ENCODE peak calls at places on chromosomes 12 and 14, in eight cellular contexts. One of them, this sample, is unnamed.

GRCh38 chr12:124679533-124680371 is 112.3 kb upstream of the NCOR2 start:
- DNase-seq in naive thymus-derived CD8-positive, alpha-beta T cell: no peak
- DNase-seq in WTC11: no peak
- DNase-seq in fibroblast of the conjunctiva: no peak
- DNase-seq in stimulated activated CD8-positive, alpha-beta memory T cell treated with anti-CD3 and anti-CD28 coated beads, Interleukin-12 subunit alpha, Interleukin-12 subunit beta, amount 100 ng/mL, for 4 hours: no peak
- DNase-seq in neural crest cell: no peak
- DNase-seq in T-helper 2 cell: no peak
- DNase-seq in A172: peak; percentile 54
- DNase-seq in this sample: no peak

GRCh38 chr12:39619316-39619659 is 315 bp downstream of the ABCD2 start:
- DNase-seq in stimulated activated CD8-positive, alpha-beta memory T cell treated with anti-CD3 and anti-CD28 coated beads, Interleukin-12 subunit alpha, Interleukin-12 subunit beta, amount 100 ng/mL, for 4 hours: peak; percentile 1
- DNase-seq in WTC11: no peak
- DNase-seq in A172: no peak
- DNase-seq in fibroblast of the conjunctiva: peak; percentile 3
- DNase-seq in T-helper 2 cell: no peak
- DNase-seq in naive thymus-derived CD8-positive, alpha-beta T cell: no peak
- DNase-seq in neural crest cell: no peak
- DNase-seq in this sample: no peak

GRCh38 chr14:28952707-28953106 is 186.1 kb downstream of the FOXG1 start:
- DNase-seq in fibroblast of the conjunctiva: no peak
- DNase-seq in stimulated activated CD8-positive, alpha-beta memory T cell treated with anti-CD3 and anti-CD28 coated beads, Interleukin-12 subunit alpha, Interleukin-12 subunit beta, amount 100 ng/mL, for 4 hours: no peak
- DNase-seq in A172: no peak
- DNase-seq in naive thymus-derived CD8-positive, alpha-beta T cell: no peak
- DNase-seq in T-helper 2 cell: no peak
- DNase-seq in neural crest cell: no peak
- DNase-seq in WTC11: no peak
- DNase-seq in this sample: no peak

GRCh38 chr12:130967631-130968030 is 13.9 kb downstream of the ADGRD1 start:
- DNase-seq in stimulated activated CD8-positive, alpha-beta memory T cell treated with anti-CD3 and anti-CD28 coated beads, Interleukin-12 subunit alpha, Interleukin-12 subunit beta, amount 100 ng/mL, for 4 hours: no peak
- DNase-seq in naive thymus-derived CD8-positive, alpha-beta T cell: no peak
- DNase-seq in T-helper 2 cell: no peak
- DNase-seq in A172: no peak
- DNase-seq in fibroblast of the conjunctiva: no peak
- DNase-seq in neural crest cell: no peak
- DNase-seq in WTC11: no peak
- DNase-seq in this sample: no peak

GRCh38 chr12:47222960-47223847 is 143.4 kb upstream of the AMIGO2 start:
- DNase-seq in A172: no peak
- DNase-seq in neural crest cell: no peak
- DNase-seq in T-helper 2 cell: no peak
- DNase-seq in naive thymus-derived CD8-positive, alpha-beta T cell: no peak
- DNase-seq in fibroblast of the conjunctiva: no peak
- DNase-seq in WTC11: peak; percentile 66
- DNase-seq in stimulated activated CD8-positive, alpha-beta memory T cell treated with anti-CD3 and anti-CD28 coated beads, Interleukin-12 subunit alpha, Interleukin-12 subunit beta, amount 100 ng/mL, for 4 hours: no peak
- DNase-seq in this sample: no peak

GRCh38 chr14:94047581-94047980 is 21.4 kb downstream of the OTUB2 start:
- DNase-seq in A172: no peak
- DNase-seq in fibroblast of the conjunctiva: no peak
- DNase-seq in T-helper 2 cell: no peak
- DNase-seq in WTC11: no peak
- DNase-seq in stimulated activated CD8-positive, alpha-beta memory T cell treated with anti-CD3 and anti-CD28 coated beads, Interleukin-12 subunit alpha, Interleukin-12 subunit beta, amount 100 ng/mL, for 4 hours: no peak
- DNase-seq in neural crest cell: no peak
- DNase-seq in naive thymus-derived CD8-positive, alpha-beta T cell: no peak
- DNase-seq in this sample: no peak

GRCh38 chr14:80587096-80587724 is 354.3 kb downstream of the CEP128 start:
- DNase-seq in WTC11: no peak
- DNase-seq in fibroblast of the conjunctiva: peak; percentile 34
- DNase-seq in A172: peak; percentile 39
- DNase-seq in T-helper 2 cell: no peak
- DNase-seq in neural crest cell: no peak
- DNase-seq in stimulated activated CD8-positive, alpha-beta memory T cell treated with anti-CD3 and anti-CD28 coated beads, Interleukin-12 subunit alpha, Interleukin-12 subunit beta, amount 100 ng/mL, for 4 hours: no peak
- DNase-seq in naive thymus-derived CD8-positive, alpha-beta T cell: peak; percentile 56
- DNase-seq in this sample: peak; percentile 11

GRCh38 chr12:129110575-129110974 is 257.3 kb downstream of the GLT1D1 start:
- DNase-seq in naive thymus-derived CD8-positive, alpha-beta T cell: no peak
- DNase-seq in WTC11: no peak
- DNase-seq in stimulated activated CD8-positive, alpha-beta memory T cell treated with anti-CD3 and anti-CD28 coated beads, Interleukin-12 subunit alpha, Interleukin-12 subunit beta, amount 100 ng/mL, for 4 hours: no peak
- DNase-seq in neural crest cell: no peak
- DNase-seq in T-helper 2 cell: no peak
- DNase-seq in fibroblast of the conjunctiva: no peak
- DNase-seq in A172: no peak
- DNase-seq in this sample: no peak

GRCh38 chr12:95998611-95999300 is 2.6 kb upstream of the HAL start:
- DNase-seq in T-helper 2 cell: peak; percentile 29
- DNase-seq in stimulated activated CD8-positive, alpha-beta memory T cell treated with anti-CD3 and anti-CD28 coated beads, Interleukin-12 subunit alpha, Interleukin-12 subunit beta, amount 100 ng/mL, for 4 hours: no peak
- DNase-seq in naive thymus-derived CD8-positive, alpha-beta T cell: peak; percentile 67
- DNase-seq in fibroblast of the conjunctiva: peak; percentile 47
- DNase-seq in A172: peak; percentile 60
- DNase-seq in WTC11: peak; percentile 32
- DNase-seq in neural crest cell: no peak
- DNase-seq in this sample: peak; percentile 59

GRCh38 chr12:123398177-123398916 is 14.4 kb downstream of the KMT5A start:
- DNase-seq in neural crest cell: no peak
- DNase-seq in A172: no peak
- DNase-seq in naive thymus-derived CD8-positive, alpha-beta T cell: no peak
- DNase-seq in stimulated activated CD8-positive, alpha-beta memory T cell treated with anti-CD3 and anti-CD28 coated beads, Interleukin-12 subunit alpha, Interleukin-12 subunit beta, amount 100 ng/mL, for 4 hours: no peak
- DNase-seq in WTC11: no peak
- DNase-seq in T-helper 2 cell: no peak
- DNase-seq in fibroblast of the conjunctiva: peak; percentile 85
- DNase-seq in this sample: no peak

GRCh38 chr12:101733166-101733565 is 6.1 kb downstream of the SYCP3 start:
- DNase-seq in fibroblast of the conjunctiva: no peak
- DNase-seq in naive thymus-derived CD8-positive, alpha-beta T cell: no peak
- DNase-seq in T-helper 2 cell: no peak
- DNase-seq in neural crest cell: no peak
- DNase-seq in WTC11: no peak
- DNase-seq in A172: no peak
- DNase-seq in stimulated activated CD8-positive, alpha-beta memory T cell treated with anti-CD3 and anti-CD28 coated beads, Interleukin-12 subunit alpha, Interleukin-12 subunit beta, amount 100 ng/mL, for 4 hours: no peak
- DNase-seq in this sample: no peak

GRCh38 chr14:30958555-30959407 is 66.7 kb upstream of the AP4S1 start:
- DNase-seq in naive thymus-derived CD8-positive, alpha-beta T cell: no peak
- DNase-seq in stimulated activated CD8-positive, alpha-beta memory T cell treated with anti-CD3 and anti-CD28 coated beads, Interleukin-12 subunit alpha, Interleukin-12 subunit beta, amount 100 ng/mL, for 4 hours: no peak
- DNase-seq in WTC11: no peak
- DNase-seq in T-helper 2 cell: no peak
- DNase-seq in fibroblast of the conjunctiva: no peak
- DNase-seq in A172: no peak
- DNase-seq in neural crest cell: no peak
- DNase-seq in this sample: no peak

GRCh38 chr12:132249747-132250478 is 79.5 kb downstream of the GALNT9 start:
- DNase-seq in A172: no peak
- DNase-seq in stimulated activated CD8-positive, alpha-beta memory T cell treated with anti-CD3 and anti-CD28 coated beads, Interleukin-12 subunit alpha, Interleukin-12 subunit beta, amount 100 ng/mL, for 4 hours: no peak
- DNase-seq in WTC11: no peak
- DNase-seq in naive thymus-derived CD8-positive, alpha-beta T cell: no peak
- DNase-seq in neural crest cell: no peak
- DNase-seq in fibroblast of the conjunctiva: no peak
- DNase-seq in T-helper 2 cell: no peak
- DNase-seq in this sample: no peak

GRCh38 chr12:87266305-87266704 is 762.9 kb downstream of the C12orf50 start:
- DNase-seq in neural crest cell: no peak
- DNase-seq in A172: no peak
- DNase-seq in WTC11: no peak
- DNase-seq in naive thymus-derived CD8-positive, alpha-beta T cell: no peak
- DNase-seq in fibroblast of the conjunctiva: no peak
- DNase-seq in stimulated activated CD8-positive, alpha-beta memory T cell treated with anti-CD3 and anti-CD28 coated beads, Interleukin-12 subunit alpha, Interleukin-12 subunit beta, amount 100 ng/mL, for 4 hours: no peak
- DNase-seq in T-helper 2 cell: no peak
- DNase-seq in this sample: no peak

GRCh38 chr14:74324945-74325361 is 22.2 kb upstream of the ABCD4 start:
- DNase-seq in A172: peak; percentile 8
- DNase-seq in stimulated activated CD8-positive, alpha-beta memory T cell treated with anti-CD3 and anti-CD28 coated beads, Interleukin-12 subunit alpha, Interleukin-12 subunit beta, amount 100 ng/mL, for 4 hours: no peak
- DNase-seq in WTC11: peak; percentile 24
- DNase-seq in fibroblast of the conjunctiva: peak; percentile 10
- DNase-seq in neural crest cell: peak; percentile 14
- DNase-seq in naive thymus-derived CD8-positive, alpha-beta T cell: no peak
- DNase-seq in T-helper 2 cell: no peak
- DNase-seq in this sample: no peak

GRCh38 chr14:85415015-85415712 is 114.8 kb upstream of the FLRT2 start:
- DNase-seq in fibroblast of the conjunctiva: peak; percentile 94
- DNase-seq in WTC11: peak; percentile 22
- DNase-seq in A172: peak; percentile 91
- DNase-seq in T-helper 2 cell: no peak
- DNase-seq in stimulated activated CD8-positive, alpha-beta memory T cell treated with anti-CD3 and anti-CD28 coated beads, Interleukin-12 subunit alpha, Interleukin-12 subunit beta, amount 100 ng/mL, for 4 hours: no peak
- DNase-seq in naive thymus-derived CD8-positive, alpha-beta T cell: no peak
- DNase-seq in neural crest cell: no peak
- DNase-seq in this sample: no peak

GRCh38 chr12:121678721-121679300 is 9.4 kb upstream of the MORN3 start:
- DNase-seq in T-helper 2 cell: no peak
- DNase-seq in WTC11: no peak
- DNase-seq in naive thymus-derived CD8-positive, alpha-beta T cell: no peak
- DNase-seq in A172: no peak
- DNase-seq in neural crest cell: no peak
- DNase-seq in fibroblast of the conjunctiva: no peak
- DNase-seq in stimulated activated CD8-positive, alpha-beta memory T cell treated with anti-CD3 and anti-CD28 coated beads, Interleukin-12 subunit alpha, Interleukin-12 subunit beta, amount 100 ng/mL, for 4 hours: no peak
- DNase-seq in this sample: peak; percentile 18

GRCh38 chr14:96285667-96286066 is 29.7 kb downstream of the BDKRB1 start:
- DNase-seq in WTC11: no peak
- DNase-seq in A172: peak; percentile 57
- DNase-seq in naive thymus-derived CD8-positive, alpha-beta T cell: no peak
- DNase-seq in stimulated activated CD8-positive, alpha-beta memory T cell treated with anti-CD3 and anti-CD28 coated beads, Interleukin-12 subunit alpha, Interleukin-12 subunit beta, amount 100 ng/mL, for 4 hours: no peak
- DNase-seq in T-helper 2 cell: no peak
- DNase-seq in fibroblast of the conjunctiva: no peak
- DNase-seq in neural crest cell: no peak
- DNase-seq in this sample: no peak

GRCh38 chr12:67062193-67062592 is 207.0 kb upstream of the CAND1 start:
- DNase-seq in A172: no peak
- DNase-seq in fibroblast of the conjunctiva: no peak
- DNase-seq in neural crest cell: no peak
- DNase-seq in naive thymus-derived CD8-positive, alpha-beta T cell: no peak
- DNase-seq in WTC11: no peak
- DNase-seq in T-helper 2 cell: no peak
- DNase-seq in stimulated activated CD8-positive, alpha-beta memory T cell treated with anti-CD3 and anti-CD28 coated beads, Interleukin-12 subunit alpha, Interleukin-12 subunit beta, amount 100 ng/mL, for 4 hours: no peak
- DNase-seq in this sample: no peak

GRCh38 chr12:94603434-94604068 is 46.8 kb downstream of the TMCC3 start:
- DNase-seq in stimulated activated CD8-positive, alpha-beta memory T cell treated with anti-CD3 and anti-CD28 coated beads, Interleukin-12 subunit alpha, Interleukin-12 subunit beta, amount 100 ng/mL, for 4 hours: no peak
- DNase-seq in A172: peak; percentile 30
- DNase-seq in WTC11: peak; percentile 71
- DNase-seq in T-helper 2 cell: peak; percentile 37
- DNase-seq in naive thymus-derived CD8-positive, alpha-beta T cell: peak; percentile 35
- DNase-seq in fibroblast of the conjunctiva: no peak
- DNase-seq in neural crest cell: no peak
- DNase-seq in this sample: peak; percentile 24

GRCh38 chr12:15580431-15580830 is 208.8 kb downstream of the EPS8 start:
- DNase-seq in A172: no peak
- DNase-seq in T-helper 2 cell: no peak
- DNase-seq in fibroblast of the conjunctiva: no peak
- DNase-seq in neural crest cell: no peak
- DNase-seq in WTC11: no peak
- DNase-seq in stimulated activated CD8-positive, alpha-beta memory T cell treated with anti-CD3 and anti-CD28 coated beads, Interleukin-12 subunit alpha, Interleukin-12 subunit beta, amount 100 ng/mL, for 4 hours: no peak
- DNase-seq in naive thymus-derived CD8-positive, alpha-beta T cell: peak; percentile 55
- DNase-seq in this sample: peak; percentile 29

GRCh38 chr12:82522285-82522684 is 164.0 kb downstream of the METTL25 start:
- DNase-seq in naive thymus-derived CD8-positive, alpha-beta T cell: no peak
- DNase-seq in stimulated activated CD8-positive, alpha-beta memory T cell treated with anti-CD3 and anti-CD28 coated beads, Interleukin-12 subunit alpha, Interleukin-12 subunit beta, amount 100 ng/mL, for 4 hours: no peak
- DNase-seq in neural crest cell: no peak
- DNase-seq in T-helper 2 cell: no peak
- DNase-seq in fibroblast of the conjunctiva: no peak
- DNase-seq in A172: no peak
- DNase-seq in WTC11: no peak
- DNase-seq in this sample: no peak

GRCh38 chr12:56080556-56081138 is 682 bp downstream of the ERBB3 start:
- DNase-seq in neural crest cell: no peak
- DNase-seq in T-helper 2 cell: no peak
- DNase-seq in A172: no peak
- DNase-seq in naive thymus-derived CD8-positive, alpha-beta T cell: peak; percentile 2
- DNase-seq in stimulated activated CD8-positive, alpha-beta memory T cell treated with anti-CD3 and anti-CD28 coated beads, Interleukin-12 subunit alpha, Interleukin-12 subunit beta, amount 100 ng/mL, for 4 hours: no peak
- DNase-seq in fibroblast of the conjunctiva: no peak
- DNase-seq in WTC11: peak; percentile 59
- DNase-seq in this sample: no peak

GRCh38 chr12:8890313-8891084 is 23.8 kb upstream of the PHC1 start:
- DNase-seq in WTC11: peak; percentile 72
- DNase-seq in T-helper 2 cell: peak; percentile 43
- DNase-seq in fibroblast of the conjunctiva: no peak
- DNase-seq in neural crest cell: peak; percentile 76
- DNase-seq in naive thymus-derived CD8-positive, alpha-beta T cell: peak; percentile 71
- DNase-seq in A172: peak; percentile 3
- DNase-seq in stimulated activated CD8-positive, alpha-beta memory T cell treated with anti-CD3 and anti-CD28 coated beads, Interleukin-12 subunit alpha, Interleukin-12 subunit beta, amount 100 ng/mL, for 4 hours: peak; percentile 26
- DNase-seq in this sample: peak; percentile 62

GRCh38 chr12:55932546-55932919 is 1.6 kb downstream of the DGKA start:
- DNase-seq in naive thymus-derived CD8-positive, alpha-beta T cell: peak; percentile 70
- DNase-seq in T-helper 2 cell: peak; percentile 47
- DNase-seq in A172: no peak
- DNase-seq in fibroblast of the conjunctiva: no peak
- DNase-seq in neural crest cell: no peak
- DNase-seq in stimulated activated CD8-positive, alpha-beta memory T cell treated with anti-CD3 and anti-CD28 coated beads, Interleukin-12 subunit alpha, Interleukin-12 subunit beta, amount 100 ng/mL, for 4 hours: no peak
- DNase-seq in WTC11: no peak
- DNase-seq in this sample: peak; percentile 53

GRCh38 chr12:62259311-62259992 is 752 bp upstream of the USP15 start:
- DNase-seq in T-helper 2 cell: no peak
- DNase-seq in WTC11: no peak
- DNase-seq in A172: peak; percentile 10
- DNase-seq in fibroblast of the conjunctiva: no peak
- DNase-seq in naive thymus-derived CD8-positive, alpha-beta T cell: no peak
- DNase-seq in neural crest cell: no peak
- DNase-seq in stimulated activated CD8-positive, alpha-beta memory T cell treated with anti-CD3 and anti-CD28 coated beads, Interleukin-12 subunit alpha, Interleukin-12 subunit beta, amount 100 ng/mL, for 4 hours: no peak
- DNase-seq in this sample: peak; percentile 18

GRCh38 chr12:33427071-33427470 is 12.5 kb downstream of the SYT10 start:
- DNase-seq in A172: peak; percentile 6
- DNase-seq in WTC11: peak; percentile 19
- DNase-seq in fibroblast of the conjunctiva: no peak
- DNase-seq in naive thymus-derived CD8-positive, alpha-beta T cell: no peak
- DNase-seq in stimulated activated CD8-positive, alpha-beta memory T cell treated with anti-CD3 and anti-CD28 coated beads, Interleukin-12 subunit alpha, Interleukin-12 subunit beta, amount 100 ng/mL, for 4 hours: no peak
- DNase-seq in T-helper 2 cell: no peak
- DNase-seq in neural crest cell: no peak
- DNase-seq in this sample: no peak

GRCh38 chr12:123223241-123223668 is 9.7 kb downstream of the MPHOSPH9 start:
- DNase-seq in stimulated activated CD8-positive, alpha-beta memory T cell treated with anti-CD3 and anti-CD28 coated beads, Interleukin-12 subunit alpha, Interleukin-12 subunit beta, amount 100 ng/mL, for 4 hours: peak; percentile 8
- DNase-seq in T-helper 2 cell: peak; percentile 54
- DNase-seq in A172: no peak
- DNase-seq in WTC11: no peak
- DNase-seq in neural crest cell: no peak
- DNase-seq in fibroblast of the conjunctiva: no peak
- DNase-seq in naive thymus-derived CD8-positive, alpha-beta T cell: peak; percentile 84
- DNase-seq in this sample: peak; percentile 50

GRCh38 chr12:6374028-6374780 is 1.2 kb downstream of the SCNN1A start:
- DNase-seq in fibroblast of the conjunctiva: no peak
- DNase-seq in naive thymus-derived CD8-positive, alpha-beta T cell: no peak
- DNase-seq in stimulated activated CD8-positive, alpha-beta memory T cell treated with anti-CD3 and anti-CD28 coated beads, Interleukin-12 subunit alpha, Interleukin-12 subunit beta, amount 100 ng/mL, for 4 hours: no peak
- DNase-seq in T-helper 2 cell: no peak
- DNase-seq in WTC11: no peak
- DNase-seq in A172: no peak
- DNase-seq in neural crest cell: no peak
- DNase-seq in this sample: no peak

GRCh38 chr14:68506645-68507405 is 286.0 kb downstream of the ZFP36L1 start:
- DNase-seq in T-helper 2 cell: peak; percentile 71
- DNase-seq in stimulated activated CD8-positive, alpha-beta memory T cell treated with anti-CD3 and anti-CD28 coated beads, Interleukin-12 subunit alpha, Interleukin-12 subunit beta, amount 100 ng/mL, for 4 hours: no peak
- DNase-seq in naive thymus-derived CD8-positive, alpha-beta T cell: peak; percentile 83
- DNase-seq in fibroblast of the conjunctiva: no peak
- DNase-seq in WTC11: no peak
- DNase-seq in neural crest cell: no peak
- DNase-seq in A172: no peak
- DNase-seq in this sample: no peak

GRCh38 chr12:107464644-107465043 is 221.0 kb upstream of the PWP1 start:
- DNase-seq in fibroblast of the conjunctiva: no peak
- DNase-seq in A172: no peak
- DNase-seq in naive thymus-derived CD8-positive, alpha-beta T cell: no peak
- DNase-seq in neural crest cell: no peak
- DNase-seq in stimulated activated CD8-positive, alpha-beta memory T cell treated with anti-CD3 and anti-CD28 coated beads, Interleukin-12 subunit alpha, Interleukin-12 subunit beta, amount 100 ng/mL, for 4 hours: no peak
- DNase-seq in T-helper 2 cell: no peak
- DNase-seq in WTC11: no peak
- DNase-seq in this sample: no peak

GRCh38 chr12:128387811-128388422 is 120.9 kb downstream of the TMEM132C start:
- DNase-seq in fibroblast of the conjunctiva: no peak
- DNase-seq in neural crest cell: peak; percentile 72
- DNase-seq in naive thymus-derived CD8-positive, alpha-beta T cell: no peak
- DNase-seq in WTC11: no peak
- DNase-seq in A172: no peak
- DNase-seq in T-helper 2 cell: peak; percentile 8
- DNase-seq in stimulated activated CD8-positive, alpha-beta memory T cell treated with anti-CD3 and anti-CD28 coated beads, Interleukin-12 subunit alpha, Interleukin-12 subunit beta, amount 100 ng/mL, for 4 hours: no peak
- DNase-seq in this sample: peak; percentile 16

GRCh38 chr14:69945905-69946304 is 66.7 kb downstream of the SMOC1 start:
- DNase-seq in fibroblast of the conjunctiva: no peak
- DNase-seq in WTC11: no peak
- DNase-seq in stimulated activated CD8-positive, alpha-beta memory T cell treated with anti-CD3 and anti-CD28 coated beads, Interleukin-12 subunit alpha, Interleukin-12 subunit beta, amount 100 ng/mL, for 4 hours: no peak
- DNase-seq in A172: no peak
- DNase-seq in naive thymus-derived CD8-positive, alpha-beta T cell: no peak
- DNase-seq in T-helper 2 cell: no peak
- DNase-seq in neural crest cell: no peak
- DNase-seq in this sample: no peak

GRCh38 chr14:67331368-67332125 is 28.1 kb downstream of the ATP6V1D start:
- DNase-seq in fibroblast of the conjunctiva: no peak
- DNase-seq in naive thymus-derived CD8-positive, alpha-beta T cell: no peak
- DNase-seq in T-helper 2 cell: no peak
- DNase-seq in neural crest cell: no peak
- DNase-seq in WTC11: no peak
- DNase-seq in stimulated activated CD8-positive, alpha-beta memory T cell treated with anti-CD3 and anti-CD28 coated beads, Interleukin-12 subunit alpha, Interleukin-12 subunit beta, amount 100 ng/mL, for 4 hours: no peak
- DNase-seq in A172: peak; percentile 8
- DNase-seq in this sample: no peak